ENCODE peak calls at places on chromosomes 4 and X, in nine cellular contexts. F is DMS153, B is A172, Q is endothelial cell, I is AG09309, N is T-cell, K is osteocyte, A is caudate nucleus, O is NCI-H1417. J is an unnamed sample.

GRCh38 chr4:115058533-115058932 is 54.9 kb downstream of the NDST4 start:
- DNase-seq in B (no peak), N (no peak), I (no peak), Q (no peak), K (no peak), A (no peak), F (no peak), O (no peak), J (no peak)

GRCh38 chr4:120809518-120809917 is 113.0 kb downstream of the PRDM5 start:
- DNase-seq in A (no peak), B (no peak), K (no peak), O (no peak), Q (no peak), I (no peak), F (no peak), N (no peak), J (no peak)

GRCh38 chr4:82561745-82562552 is at the start of gene TMEM150C:
- DNase-seq in Q (peak; percentile 55), F (peak; percentile 26), I (no peak), A (no peak), O (no peak), N (no peak), B (peak; percentile 17), K (no peak), J (no peak)

GRCh38 chrX:65581661-65582339 is 47.2 kb upstream of the LAS1L start:
- DNase-seq in I (peak; percentile 11), K (no peak), F (peak; percentile 31), Q (peak; percentile 57), O (peak; percentile 6), N (peak; percentile 42), B (peak; percentile 57), A (no peak), J (peak; percentile 69)

GRCh38 chr4:154001187-154001586 is 212.3 kb upstream of the SFRP2 start:
- DNase-seq in K (no peak), A (no peak), Q (no peak), B (no peak), N (no peak), O (no peak), I (no peak), F (no peak), J (no peak)

GRCh38 chr4:87005369-87005689 is 70.5 kb downstream of the AFF1 start:
- DNase-seq in K (no peak), O (no peak), A (no peak), B (no peak), N (no peak), Q (no peak), I (no peak), F (no peak), J (no peak)

GRCh38 chr4:68451246-68452211 is 4.3 kb downstream of the TMPRSS11E start:
- DNase-seq in Q (no peak), B (peak; percentile 13), N (no peak), I (no peak), A (no peak), F (no peak), O (no peak), K (no peak), J (no peak)

GRCh38 chrX:7985568-7985967 is 58.4 kb upstream of the PNPLA4 start:
- DNase-seq in A (no peak), O (no peak), N (no peak), I (no peak), K (no peak), B (peak; percentile 6), F (no peak), Q (no peak), J (no peak)

GRCh38 chr4:140743194-140743931 is 12.8 kb downstream of the TBC1D9 start:
- DNase-seq in B (peak; percentile 39), I (no peak), F (peak; percentile 12), O (no peak), K (no peak), A (no peak), N (no peak), Q (no peak), J (no peak)

GRCh38 chr4:93731448-93731847 is 97.1 kb upstream of the ATOH1 start:
- DNase-seq in O (no peak), B (peak; percentile 56), Q (no peak), F (no peak), A (no peak), I (no peak), K (no peak), N (no peak), J (no peak)

GRCh38 chr4:80365928-80366327 is 30.4 kb downstream of the CFAP299 start:
- DNase-seq in K (no peak), Q (peak; percentile 58), O (peak; percentile 91), N (peak; percentile 39), I (peak; percentile 39), B (peak; percentile 39), A (no peak), F (peak; percentile 57), J (peak; percentile 67)

GRCh38 chr4:148006025-148006424 is 274.1 kb downstream of the ARHGAP10 start:
- DNase-seq in F (no peak), B (no peak), I (no peak), O (no peak), Q (no peak), K (no peak), A (no peak), N (no peak), J (no peak)

GRCh38 chrX:10685923-10686595 is 65.7 kb upstream of the MID1 start:
- DNase-seq in I (no peak), A (no peak), K (no peak), F (no peak), Q (no peak), O (no peak), N (no peak), B (no peak), J (no peak)

GRCh38 chrX:63513825-63514574 is 162.9 kb upstream of the SPIN4 start:
- DNase-seq in A (no peak), N (no peak), I (peak; percentile 49), K (no peak), F (no peak), O (no peak), Q (no peak), B (no peak), J (no peak)

J was measured in naive thymus-derived CD8-positive, alpha-beta T cell.